ENCODE peak calls at places on chromosomes 6 and 20, in ten cellular contexts. R is NCI-H774; N is PC-3; M is amygdala; F is CD8-positive, alpha-beta memory T cell; V is stimulated activated CD4-positive, alpha-beta T cell treated with anti-CD3 and anti-CD28 coated beads, Interleukin-4, amount 100 ng/mL, for 24 hours; J is MG63; Z is HS-5; W is epithelial cell of proximal tubule; I is PC-9. E is an unnamed sample.

GRCh38 chr6:124200661-124201060 is 397.0 kb downstream of the NKAIN2 start:
- DNase-seq in N (no peak), Z (no peak), W (no peak), I (no peak), J (no peak), V (no peak), F (no peak), M (no peak), R (no peak), E (no peak)

GRCh38 chr6:19860235-19860877 is 23.2 kb downstream of the ID4 start:
- DNase-seq in F (no peak), V (no peak), M (no peak), Z (no peak), J (no peak), R (peak; percentile 22), I (peak; percentile 87), N (peak; percentile 78), W (no peak), E (no peak)

GRCh38 chr6:117829594-117830319 is 77.3 kb upstream of the SLC35F1 start:
- DNase-seq in N (peak; percentile 47), J (peak; percentile 24), R (no peak), W (no peak), I (no peak), V (no peak), Z (peak; percentile 24), F (no peak), M (no peak), E (no peak)

GRCh38 chr6:47111685-47112084 is 69.6 kb upstream of the ADGRF1 start:
- DNase-seq in Z (peak; percentile 31), F (no peak), J (no peak), W (peak; percentile 84), I (peak; percentile 96), R (no peak), M (no peak), N (peak; percentile 62), V (no peak), E (peak; percentile 34)

GRCh38 chr20:55052464-55052863 is 577.1 kb downstream of the DOK5 start:
- DNase-seq in J (no peak), W (no peak), I (no peak), R (no peak), Z (no peak), N (no peak), M (no peak), F (no peak), V (no peak), E (no peak)

GRCh38 chr6:106077881-106078280 is 8.3 kb upstream of the PRDM1 start:
- DNase-seq in M (no peak), N (no peak), V (no peak), W (no peak), I (no peak), J (no peak), F (no peak), Z (no peak), R (no peak), E (no peak)

GRCh38 chr6:150191809-150192208 is 49.0 kb downstream of the PPP1R14C start:
- DNase-seq in V (no peak), I (no peak), M (no peak), J (no peak), F (no peak), R (no peak), Z (no peak), N (peak; percentile 9), W (no peak), E (peak; percentile 70)

GRCh38 chr6:166686317-166686716 is 59.3 kb upstream of the RPS6KA2 start:
- DNase-seq in M (no peak), I (no peak), Z (no peak), J (no peak), V (no peak), W (no peak), R (no peak), F (no peak), N (no peak), E (no peak)

GRCh38 chr6:109351231-109352132 is 30.8 kb downstream of the CD164 start:
- DNase-seq in M (no peak), W (no peak), I (no peak), J (no peak), Z (no peak), N (no peak), F (no peak), R (no peak), V (no peak), E (peak; percentile 17)

GRCh38 chr20:36301359-36302119 is 4.6 kb upstream of the DLGAP4 start:
- DNase-seq in F (no peak), W (no peak), M (no peak), R (no peak), V (no peak), Z (no peak), J (no peak), N (no peak), I (no peak), E (no peak)

GRCh38 chr6:108945686-108946158 is 97.5 kb downstream of the ARMC2 start:
- DNase-seq in M (peak; percentile 71), R (no peak), J (peak; percentile 91), I (no peak), W (no peak), V (no peak), N (no peak), Z (no peak), F (no peak), E (no peak)

GRCh38 chr6:168619560-168620314 is 178.8 kb downstream of the SMOC2 start:
- DNase-seq in R (no peak), M (no peak), F (no peak), Z (no peak), V (no peak), J (no peak), I (no peak), W (no peak), N (no peak), E (peak; percentile 39)

GRCh38 chr6:56709650-56710049 is 67.0 kb upstream of the DST start:
- DNase-seq in Z (no peak), V (no peak), F (no peak), M (no peak), I (no peak), J (no peak), W (no peak), N (no peak), R (no peak), E (no peak)

E was measured in Daoy.